ENCODE peak calls at places on chromosomes 2 and 18, in five cellular contexts. Y is MCF 10A, R is gastrocnemius medialis, L is WTC11, Z is HCT116. K is an unnamed sample.

GRCh38 chr2:144642106-144642505 is 122.2 kb upstream of the ZEB2 start:
- DNase-seq in L (no peak), Z (no peak), R (no peak), Y (no peak), K (no peak)

GRCh38 chr2:227870710-227871374 is 589 bp upstream of the DAW1 start:
- DNase-seq in R (no peak), Z (no peak), Y (peak), L (no peak), K (no peak)

GRCh38 chr2:20504174-20504573 is 57.3 kb downstream of the RHOB start:
- DNase-seq in L (no peak), R (no peak), Y (no peak), Z (no peak), K (no peak)

GRCh38 chr2:240689975-240690374 is 1.7 kb upstream of the AQP12A start:
- DNase-seq in Y (no peak), R (no peak), Z (no peak), L (no peak), K (no peak)

GRCh38 chr18:56248613-56249235 is 389.7 kb downstream of the TXNL1 start:
- DNase-seq in Z (no peak), Y (no peak), R (no peak), L (no peak), K (no peak)

GRCh38 chr2:44793322-44793870 is 148.1 kb upstream of the SIX3 start:
- DNase-seq in L (peak), Z (no peak), R (no peak), Y (peak), K (no peak)

GRCh38 chr2:214628091-214628490 is 181.4 kb downstream of the BARD1 start:
- DNase-seq in L (no peak), R (no peak), Y (no peak), Z (no peak), K (no peak)

GRCh38 chr2:207571370-207571769 is 41.6 kb downstream of the CREB1 start:
- DNase-seq in Z (no peak), R (no peak), Y (no peak), L (no peak), K (no peak)

GRCh38 chr2:152466925-152467676 is 132.1 kb downstream of the FMNL2 start:
- DNase-seq in Z (no peak), Y (peak), L (no peak), R (peak), K (no peak)

GRCh38 chr18:6039055-6039454 is 143.7 kb upstream of the TMEM200C start:
- DNase-seq in R (no peak), Z (no peak), L (no peak), Y (no peak), K (no peak)

GRCh38 chr2:201129044-201129505 is 13.1 kb downstream of the CFLAR start:
- DNase-seq in L (no peak), Z (no peak), Y (peak), R (no peak), K (no peak)

GRCh38 chr2:132654968-132655367 is 15.0 kb downstream of the LYPD1 start:
- DNase-seq in R (no peak), L (no peak), Y (peak), Z (no peak), K (no peak)

GRCh38 chr2:239978381-239978780 is 46.8 kb downstream of the NDUFA10 start:
- DNase-seq in Z (no peak), Y (peak), R (no peak), L (no peak), K (no peak)

GRCh38 chr2:84643991-84644390 is 127.7 kb downstream of the DNAH6 start:
- DNase-seq in Z (no peak), Y (no peak), L (no peak), R (no peak), K (no peak)

GRCh38 chr18:46772396-46772795 is 15.5 kb upstream of the ST8SIA5 start:
- DNase-seq in Y (no peak), Z (no peak), L (no peak), R (no peak), K (no peak)

GRCh38 chr18:77765468-77765867 is 515.8 kb downstream of the GALR1 start:
- DNase-seq in Z (no peak), L (peak), R (no peak), Y (peak), K (no peak)
- TF ChIP-seq CTCF in Z (no peak), L (no peak), R (no peak), Y (peak), K (peak)

GRCh38 chr2:29075894-29076700 is 1.8 kb upstream of the PCARE start:
- DNase-seq in R (no peak), L (no peak), Z (no peak), Y (no peak), K (no peak)
- TF ChIP-seq CTCF in R (no peak), L (no peak), Z (no peak), Y (no peak), K (no peak)

GRCh38 chr2:26843041-26843440 is 4.9 kb upstream of the DPYSL5 start:
- DNase-seq in Z (no peak), R (no peak), Y (no peak), L (no peak), K (no peak)

GRCh38 chr2:26846334-26846863 is 1.5 kb upstream of the DPYSL5 start:
- DNase-seq in R (peak), Y (peak), L (peak), Z (peak), K (peak)

GRCh38 chr2:26845021-26845420 is 2.9 kb upstream of the DPYSL5 start:
- DNase-seq in R (no peak), Y (no peak), L (no peak), Z (no peak), K (no peak)

GRCh38 chr2:26838121-26838906 is 9.6 kb upstream of the DPYSL5 start:
- DNase-seq in L (no peak), Z (no peak), R (no peak), Y (peak), K (no peak)

DNA sequence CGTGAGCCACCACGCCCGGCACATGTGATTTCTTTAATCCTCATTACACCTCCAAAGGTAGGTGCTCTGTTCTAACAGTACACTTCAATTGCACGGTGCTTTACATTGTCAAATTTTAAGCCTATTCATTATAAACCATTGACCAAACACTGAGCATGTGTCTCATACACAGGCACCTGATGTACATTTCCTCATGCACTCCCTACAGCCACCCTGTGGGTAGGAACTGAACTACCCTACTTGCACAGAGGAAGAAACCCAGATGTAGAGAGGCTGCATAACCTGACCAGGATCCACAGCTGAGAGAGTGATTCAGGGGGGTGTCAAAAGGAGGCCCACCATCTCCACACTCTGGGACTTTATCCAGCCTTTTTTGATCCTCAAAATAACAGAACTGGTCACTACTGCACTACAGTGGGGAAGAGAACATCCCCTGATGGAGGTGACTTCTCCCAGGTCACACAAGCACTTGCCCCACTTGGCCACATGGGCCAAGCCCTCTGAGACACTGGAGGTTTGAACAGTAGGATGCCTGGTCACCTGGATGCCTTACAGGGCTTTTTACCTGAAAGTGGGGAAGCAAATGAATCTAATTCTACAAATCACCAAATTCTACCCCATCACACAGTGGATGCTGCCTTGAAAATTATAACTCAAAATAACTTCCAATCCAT is 6.9 kb upstream of the DPYSL5 start:
- DNase-seq in Y (peak), R (no peak), Z (peak), L (no peak), K (no peak)
- TF ChIP-seq CTCF in Y (no peak), R (no peak), Z (peak), L (no peak), K (peak)

GRCh38 chr2:140876015-140876414 is 1254.8 kb downstream of the LRP1B start:
- DNase-seq in Y (no peak), R (no peak), Z (no peak), L (no peak), K (no peak)

GRCh38 chr2:140882671-140883620 is 1247.9 kb downstream of the LRP1B start:
- DNase-seq in Y (no peak), Z (no peak), L (no peak), R (no peak), K (no peak)

DNA sequence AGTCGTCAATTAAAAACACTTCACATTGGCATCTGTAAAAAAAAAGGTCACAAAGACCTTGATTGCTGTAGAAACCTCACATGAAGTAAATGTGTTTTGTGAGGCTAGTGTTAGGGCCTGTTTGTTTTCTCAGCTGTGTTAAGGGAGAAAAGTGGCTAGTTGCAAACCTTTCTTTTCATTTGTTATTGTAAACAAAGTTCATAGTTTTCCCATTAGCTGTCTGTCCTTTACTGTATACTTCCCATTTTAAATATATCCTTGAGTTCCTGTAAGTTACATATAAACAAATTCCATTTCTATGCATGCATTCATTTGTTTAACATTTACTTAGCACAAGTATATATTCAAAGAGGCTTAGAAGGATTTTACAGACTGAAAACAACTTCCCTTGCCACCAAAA is 1250.2 kb downstream of the LRP1B start:
- DNase-seq in R (no peak), Y (no peak), Z (no peak), L (no peak), K (no peak)
- TF ChIP-seq CTCF in R (no peak), Y (no peak), Z (no peak), L (no peak), K (no peak)

GRCh38 chr2:150165479-150165878 is 322.0 kb downstream of the RND3 start:
- DNase-seq in L (no peak), R (no peak), Z (no peak), Y (no peak), K (no peak)
- TF ChIP-seq CTCF in L (no peak), R (no peak), Z (no peak), Y (no peak), K (no peak)

GRCh38 chr2:3379647-3380534 is at the start of gene TRAPPC12:
- DNase-seq in L (peak), Y (peak), R (peak), Z (peak), K (peak)

GRCh38 chr2:3377279-3377611 is 373 bp downstream of the EIPR1 start:
- DNase-seq in L (no peak), Z (peak), Y (peak), R (no peak), K (no peak)

GRCh38 chr2:3376821-3377220 is 797 bp downstream of the EIPR1 start:
- DNase-seq in Z (no peak), R (no peak), Y (no peak), L (no peak), K (no peak)

GRCh38 chr2:3379339-3379646 is 201 bp upstream of the TRAPPC12 start:
- DNase-seq in Z (no peak), L (no peak), Y (no peak), R (no peak), K (no peak)

GRCh38 chr2:3377612-3378432 is at the start of gene EIPR1:
- DNase-seq in R (peak), Y (peak), Z (peak), L (peak), K (peak)
- TF ChIP-seq CTCF in R (peak), Y (no peak), Z (no peak), L (no peak), K (no peak)

GRCh38 chr2:46655551-46656436 is 176.4 kb downstream of the TMEM247 start:
- DNase-seq in R (no peak), L (no peak), Y (no peak), Z (no peak), K (no peak)
- TF ChIP-seq CTCF in R (no peak), L (no peak), Y (no peak), Z (no peak), K (no peak)

K was measured in D721Med.